ENCODE peak calls at places on chromosomes 3 and 15, in nine cellular contexts. One of them, this sample, is unnamed.

GRCh38 chr15:31525988-31526665 is 199.5 kb downstream of the KLF13 start:
- DNase-seq in sigmoid colon: no peak
- DNase-seq in transverse colon: no peak
- DNase-seq in H1: no peak
- DNase-seq in HepG2: no peak
- DNase-seq in stomach: no peak
- DNase-seq in suprapubic skin: no peak
- DNase-seq in esophagus muscularis mucosa: no peak
- DNase-seq in K562: no peak
- DNase-seq in this sample: no peak

GRCh38 chr15:77606142-77607034 is 26.3 kb downstream of the LINGO1 start:
- DNase-seq in sigmoid colon: no peak
- DNase-seq in HepG2: no peak
- DNase-seq in suprapubic skin: no peak
- DNase-seq in transverse colon: peak
- DNase-seq in stomach: no peak
- DNase-seq in K562: peak
- DNase-seq in esophagus muscularis mucosa: no peak
- DNase-seq in H1: no peak
- DNase-seq in this sample: no peak

GRCh38 chr15:78810377-78811123 is 714 bp downstream of the ADAMTS7 start:
- DNase-seq in sigmoid colon: peak
- DNase-seq in suprapubic skin: no peak
- DNase-seq in HepG2: no peak
- DNase-seq in H1: no peak
- DNase-seq in transverse colon: peak
- DNase-seq in stomach: peak
- DNase-seq in esophagus muscularis mucosa: no peak
- DNase-seq in K562: peak
- DNase-seq in this sample: peak

GRCh38 chr3:177906573-177907229 is 629.5 kb upstream of the KCNMB2 start:
- DNase-seq in sigmoid colon: no peak
- DNase-seq in suprapubic skin: no peak
- DNase-seq in stomach: no peak
- DNase-seq in K562: no peak
- DNase-seq in transverse colon: no peak
- DNase-seq in HepG2: no peak
- DNase-seq in esophagus muscularis mucosa: no peak
- DNase-seq in H1: no peak
- DNase-seq in this sample: no peak

GRCh38 chr3:156978471-156978961 is 152.4 kb downstream of the LEKR1 start:
- DNase-seq in transverse colon: no peak
- DNase-seq in esophagus muscularis mucosa: no peak
- DNase-seq in suprapubic skin: no peak
- DNase-seq in H1: no peak
- DNase-seq in K562: no peak
- DNase-seq in HepG2: no peak
- DNase-seq in stomach: no peak
- DNase-seq in sigmoid colon: no peak
- DNase-seq in this sample: no peak

GRCh38 chr15:63978511-63979226 is 67.6 kb downstream of the DAPK2 start:
- DNase-seq in suprapubic skin: no peak
- DNase-seq in esophagus muscularis mucosa: no peak
- DNase-seq in transverse colon: no peak
- DNase-seq in HepG2: no peak
- DNase-seq in stomach: no peak
- DNase-seq in K562: no peak
- DNase-seq in H1: no peak
- DNase-seq in sigmoid colon: no peak
- DNase-seq in this sample: no peak

GRCh38 chr3:29279830-29280229 is 1.0 kb upstream of the RBMS3 start:
- DNase-seq in transverse colon: no peak
- DNase-seq in sigmoid colon: no peak
- DNase-seq in H1: no peak
- DNase-seq in suprapubic skin: no peak
- DNase-seq in esophagus muscularis mucosa: no peak
- DNase-seq in stomach: no peak
- DNase-seq in HepG2: no peak
- DNase-seq in K562: no peak
- DNase-seq in this sample: no peak

GRCh38 chr3:140898340-140899180 is 43.1 kb upstream of the SLC25A36 start:
- DNase-seq in transverse colon: no peak
- DNase-seq in esophagus muscularis mucosa: no peak
- DNase-seq in H1: no peak
- DNase-seq in sigmoid colon: no peak
- DNase-seq in stomach: no peak
- DNase-seq in K562: peak
- DNase-seq in HepG2: peak
- DNase-seq in suprapubic skin: no peak
- DNase-seq in this sample: no peak

GRCh38 chr3:49017978-49018706 is at the start of gene DALRD3:
- DNase-seq in stomach: peak
- DNase-seq in transverse colon: peak
- DNase-seq in esophagus muscularis mucosa: no peak
- DNase-seq in HepG2: peak
- DNase-seq in H1: peak
- DNase-seq in K562: peak
- DNase-seq in sigmoid colon: peak
- DNase-seq in suprapubic skin: peak
- DNase-seq in this sample: peak

GRCh38 chr3:116391296-116392201 is 53.7 kb downstream of the LSAMP start:
- DNase-seq in HepG2: no peak
- DNase-seq in transverse colon: no peak
- DNase-seq in suprapubic skin: no peak
- DNase-seq in esophagus muscularis mucosa: no peak
- DNase-seq in stomach: no peak
- DNase-seq in K562: no peak
- DNase-seq in sigmoid colon: no peak
- DNase-seq in H1: no peak
- DNase-seq in this sample: peak

GRCh38 chr3:150738688-150739087 is 24.3 kb downstream of the SIAH2 start:
- DNase-seq in sigmoid colon: no peak
- DNase-seq in transverse colon: no peak
- DNase-seq in HepG2: no peak
- DNase-seq in K562: no peak
- DNase-seq in esophagus muscularis mucosa: no peak
- DNase-seq in H1: no peak
- DNase-seq in suprapubic skin: no peak
- DNase-seq in stomach: no peak
- DNase-seq in this sample: no peak

GRCh38 chr3:71050133-71050520 is 533.4 kb downstream of the FOXP1 start:
- DNase-seq in K562: no peak
- DNase-seq in sigmoid colon: no peak
- DNase-seq in stomach: no peak
- DNase-seq in transverse colon: no peak
- DNase-seq in esophagus muscularis mucosa: peak
- DNase-seq in HepG2: peak
- DNase-seq in H1: no peak
- DNase-seq in suprapubic skin: no peak
- DNase-seq in this sample: no peak

GRCh38 chr15:29208352-29208751 is 61.3 kb downstream of the NSMCE3 start:
- DNase-seq in sigmoid colon: no peak
- DNase-seq in K562: no peak
- DNase-seq in suprapubic skin: no peak
- DNase-seq in esophagus muscularis mucosa: peak
- DNase-seq in transverse colon: no peak
- DNase-seq in HepG2: no peak
- DNase-seq in stomach: no peak
- DNase-seq in H1: no peak
- DNase-seq in this sample: no peak

GRCh38 chr15:92614301-92614700 is 41.3 kb downstream of the FAM174B start:
- DNase-seq in H1: no peak
- DNase-seq in sigmoid colon: peak
- DNase-seq in suprapubic skin: peak
- DNase-seq in K562: no peak
- DNase-seq in esophagus muscularis mucosa: no peak
- DNase-seq in HepG2: no peak
- DNase-seq in transverse colon: no peak
- DNase-seq in stomach: peak
- DNase-seq in this sample: no peak

GRCh38 chr3:128322030-128323022 is 144.4 kb downstream of the DNAJB8 start:
- DNase-seq in suprapubic skin: no peak
- DNase-seq in esophagus muscularis mucosa: no peak
- DNase-seq in sigmoid colon: peak
- DNase-seq in H1: peak
- DNase-seq in stomach: peak
- DNase-seq in HepG2: no peak
- DNase-seq in K562: peak
- DNase-seq in transverse colon: peak
- DNase-seq in this sample: peak

GRCh38 chr3:139441656-139442055 is 34.7 kb downstream of the RBP2 start:
- DNase-seq in H1: no peak
- DNase-seq in K562: no peak
- DNase-seq in stomach: no peak
- DNase-seq in transverse colon: no peak
- DNase-seq in sigmoid colon: no peak
- DNase-seq in esophagus muscularis mucosa: no peak
- DNase-seq in HepG2: no peak
- DNase-seq in suprapubic skin: no peak
- DNase-seq in this sample: no peak

GRCh38 chr15:41952003-41952563 is 20.3 kb downstream of the EHD4 start:
- DNase-seq in esophagus muscularis mucosa: peak
- DNase-seq in sigmoid colon: no peak
- DNase-seq in H1: no peak
- DNase-seq in stomach: no peak
- DNase-seq in K562: no peak
- DNase-seq in transverse colon: no peak
- DNase-seq in suprapubic skin: no peak
- DNase-seq in HepG2: no peak
- DNase-seq in this sample: no peak

GRCh38 chr15:41950127-41950483 is 22.3 kb downstream of the EHD4 start:
- DNase-seq in stomach: no peak
- DNase-seq in K562: no peak
- DNase-seq in transverse colon: no peak
- DNase-seq in suprapubic skin: no peak
- DNase-seq in sigmoid colon: no peak
- DNase-seq in H1: no peak
- DNase-seq in esophagus muscularis mucosa: no peak
- DNase-seq in HepG2: no peak
- DNase-seq in this sample: no peak

GRCh38 chr15:41951571-41951970 is 20.8 kb downstream of the EHD4 start:
- DNase-seq in H1: no peak
- DNase-seq in suprapubic skin: no peak
- DNase-seq in stomach: no peak
- DNase-seq in K562: no peak
- DNase-seq in transverse colon: no peak
- DNase-seq in sigmoid colon: no peak
- DNase-seq in esophagus muscularis mucosa: no peak
- DNase-seq in HepG2: no peak
- DNase-seq in this sample: no peak

GRCh38 chr15:41949400-41950126 is 22.8 kb downstream of the EHD4 start:
- DNase-seq in transverse colon: no peak
- DNase-seq in H1: no peak
- DNase-seq in stomach: no peak
- DNase-seq in suprapubic skin: peak
- DNase-seq in K562: no peak
- DNase-seq in esophagus muscularis mucosa: no peak
- DNase-seq in HepG2: no peak
- DNase-seq in sigmoid colon: no peak
- DNase-seq in this sample: no peak

GRCh38 chr15:41950505-41950904 is 21.9 kb downstream of the EHD4 start:
- DNase-seq in transverse colon: no peak
- DNase-seq in sigmoid colon: no peak
- DNase-seq in esophagus muscularis mucosa: no peak
- DNase-seq in stomach: no peak
- DNase-seq in suprapubic skin: no peak
- DNase-seq in K562: no peak
- DNase-seq in HepG2: no peak
- DNase-seq in H1: no peak
- DNase-seq in this sample: no peak
- TF ChIP-seq POLR2A in transverse colon: no peak
- TF ChIP-seq POLR2A in sigmoid colon: no peak
- TF ChIP-seq POLR2A in esophagus muscularis mucosa: no peak
- TF ChIP-seq POLR2A in stomach: no peak
- TF ChIP-seq POLR2A in suprapubic skin: no peak
- TF ChIP-seq POLR2A in K562: no peak
- TF ChIP-seq POLR2A in HepG2: no peak
- TF ChIP-seq POLR2A in H1: no peak
- TF ChIP-seq POLR2A in this sample: no peak

GRCh38 chr3:195095704-195096036 is 175.3 kb downstream of the XXYLT1 start:
- DNase-seq in K562: no peak
- DNase-seq in HepG2: no peak
- DNase-seq in esophagus muscularis mucosa: no peak
- DNase-seq in sigmoid colon: no peak
- DNase-seq in H1: no peak
- DNase-seq in suprapubic skin: no peak
- DNase-seq in transverse colon: no peak
- DNase-seq in stomach: no peak
- DNase-seq in this sample: no peak
- TF ChIP-seq EP300 in K562: no peak
- TF ChIP-seq EP300 in HepG2: no peak
- TF ChIP-seq EP300 in esophagus muscularis mucosa: no peak
- TF ChIP-seq EP300 in sigmoid colon: no peak
- TF ChIP-seq EP300 in H1: no peak
- TF ChIP-seq EP300 in suprapubic skin: no peak
- TF ChIP-seq EP300 in transverse colon: no peak
- TF ChIP-seq EP300 in stomach: no peak
- TF ChIP-seq EP300 in this sample: no peak

DNA sequence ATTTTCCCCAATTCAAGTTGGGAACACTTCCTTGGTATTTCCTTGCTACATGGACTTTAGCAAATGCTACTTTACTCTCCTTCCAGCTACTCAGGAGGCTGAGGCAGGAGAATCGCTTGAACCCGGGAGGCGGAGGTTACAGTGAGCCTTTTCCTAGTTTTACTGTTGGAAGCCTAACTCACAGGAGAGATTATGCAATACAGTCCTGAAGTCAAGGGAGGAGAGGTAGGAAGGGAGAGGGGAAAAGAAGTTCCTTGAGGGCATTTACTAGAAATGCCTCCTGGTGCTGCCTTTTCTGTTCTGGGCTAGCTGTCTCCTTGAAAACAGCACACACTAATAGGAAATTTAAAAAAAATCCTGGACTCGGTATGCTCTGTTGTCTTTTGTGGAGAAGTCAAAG is 6.2 kb downstream of the HHLA2 start:
- DNase-seq in transverse colon: no peak
- DNase-seq in suprapubic skin: no peak
- DNase-seq in H1: no peak
- DNase-seq in esophagus muscularis mucosa: no peak
- DNase-seq in stomach: no peak
- DNase-seq in HepG2: no peak
- DNase-seq in K562: no peak
- DNase-seq in sigmoid colon: no peak
- DNase-seq in this sample: no peak
- TF ChIP-seq POLR2AphosphoS5 in transverse colon: no peak
- TF ChIP-seq POLR2AphosphoS5 in suprapubic skin: no peak
- TF ChIP-seq POLR2AphosphoS5 in H1: no peak
- TF ChIP-seq POLR2AphosphoS5 in esophagus muscularis mucosa: no peak
- TF ChIP-seq POLR2AphosphoS5 in stomach: no peak
- TF ChIP-seq POLR2AphosphoS5 in HepG2: no peak
- TF ChIP-seq POLR2AphosphoS5 in K562: no peak
- TF ChIP-seq POLR2AphosphoS5 in sigmoid colon: no peak
- TF ChIP-seq POLR2AphosphoS5 in this sample: no peak

DNA sequence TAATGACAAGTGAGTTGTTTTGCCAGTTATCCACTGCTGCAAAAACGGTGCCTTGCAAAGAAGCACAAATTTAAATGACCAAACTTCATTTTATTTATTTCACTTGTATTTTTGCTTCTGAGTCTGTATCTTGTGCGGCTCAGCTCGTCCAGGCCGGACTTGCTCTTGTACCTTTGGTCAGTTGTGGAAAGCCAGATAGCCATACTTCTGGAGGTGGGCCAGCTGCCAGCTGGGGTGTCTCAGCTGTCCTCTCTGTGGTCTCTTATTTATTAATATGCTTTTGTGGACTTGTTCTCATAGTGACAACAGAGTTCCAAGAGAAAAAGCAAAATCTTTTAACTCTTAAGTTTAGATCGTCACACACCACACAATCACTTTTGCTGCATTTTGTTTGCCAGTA is 87.7 kb downstream of the IL1RAP start:
- DNase-seq in sigmoid colon: no peak
- DNase-seq in esophagus muscularis mucosa: no peak
- DNase-seq in transverse colon: no peak
- DNase-seq in HepG2: no peak
- DNase-seq in stomach: no peak
- DNase-seq in H1: no peak
- DNase-seq in suprapubic skin: no peak
- DNase-seq in K562: no peak
- DNase-seq in this sample: no peak
- TF ChIP-seq POLR2A in sigmoid colon: no peak
- TF ChIP-seq POLR2A in esophagus muscularis mucosa: no peak
- TF ChIP-seq POLR2A in transverse colon: no peak
- TF ChIP-seq POLR2A in HepG2: no peak
- TF ChIP-seq POLR2A in stomach: no peak
- TF ChIP-seq POLR2A in H1: no peak
- TF ChIP-seq POLR2A in suprapubic skin: no peak
- TF ChIP-seq POLR2A in K562: no peak
- TF ChIP-seq POLR2A in this sample: no peak

This sample was measured in upper lobe of left lung.